ENCODE peak calls at places on chromosomes 5 and 9, in four cellular contexts. A is WTC11, N is HepG2, K is K562. V is an unnamed sample.

GRCh38 chr9:127194881-127195713 is 69.5 kb upstream of the GARNL3 start:
- DNase-seq in N (peak; percentile 79), K (peak; percentile 27), A (peak; percentile 39), V (no peak)

GRCh38 chr5:7742241-7742656 is 108.7 kb downstream of the CFAP90 start:
- DNase-seq in N (no peak), A (no peak), K (no peak), V (no peak)

GRCh38 chr5:179495906-179496455 is 54.4 kb upstream of the RUFY1 start:
- DNase-seq in K (no peak), A (no peak), N (no peak), V (no peak)

GRCh38 chr9:87799503-87799902 is 73.6 kb downstream of the CTSL start:
- DNase-seq in N (no peak), A (no peak), K (no peak), V (no peak)

GRCh38 chr5:13478831-13479465 is 465.5 kb downstream of the DNAH5 start:
- DNase-seq in K (peak; percentile 11), A (peak; percentile 32), N (peak; percentile 24), V (no peak)

GRCh38 chr5:1660037-1660400 is 136.3 kb upstream of the LPCAT1 start:
- DNase-seq in A (no peak), K (no peak), N (no peak), V (no peak)

GRCh38 chr9:96618209-96619108 is 1.2 kb downstream of the CDC14B start:
- DNase-seq in N (peak; percentile 42), K (peak; percentile 52), A (peak; percentile 25), V (no peak)

GRCh38 chr5:157665467-157666085 is 5.8 kb upstream of the C5orf52 start:
- DNase-seq in K (no peak), N (peak; percentile 12), A (no peak), V (no peak)

GRCh38 chr9:129038109-129038852 is 1.9 kb downstream of the MIGA2 start:
- DNase-seq in K (peak; percentile 17), A (no peak), N (peak; percentile 62), V (no peak)

GRCh38 chr9:117414906-117415583 is at the start of gene ASTN2:
- DNase-seq in K (no peak), N (no peak), A (peak; percentile 66), V (no peak)

DNA sequence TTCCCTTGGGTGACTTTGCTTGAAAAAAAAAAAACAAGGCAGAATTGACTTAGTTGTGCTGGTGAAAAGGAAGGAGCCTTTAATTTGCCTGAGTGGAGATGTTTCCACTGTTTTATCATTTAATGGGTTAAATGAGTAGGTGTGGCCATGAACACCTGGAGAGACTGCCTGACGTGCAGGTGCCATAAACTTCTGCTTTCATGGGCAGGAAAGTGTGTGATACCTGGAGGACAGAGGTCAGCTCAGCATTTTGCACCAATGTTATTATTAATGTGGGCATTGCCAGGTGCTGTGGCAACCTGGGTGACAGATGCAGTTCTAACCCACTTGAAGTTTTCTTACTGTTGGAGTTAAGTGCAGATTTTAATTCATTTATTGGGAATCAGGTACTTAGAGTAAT is 145.4 kb downstream of the CD180 start:
- DNase-seq in A (no peak), K (no peak), N (no peak), V (no peak)
- TF ChIP-seq CREB1 in A (no peak), K (no peak), N (no peak), V (no peak)

DNA sequence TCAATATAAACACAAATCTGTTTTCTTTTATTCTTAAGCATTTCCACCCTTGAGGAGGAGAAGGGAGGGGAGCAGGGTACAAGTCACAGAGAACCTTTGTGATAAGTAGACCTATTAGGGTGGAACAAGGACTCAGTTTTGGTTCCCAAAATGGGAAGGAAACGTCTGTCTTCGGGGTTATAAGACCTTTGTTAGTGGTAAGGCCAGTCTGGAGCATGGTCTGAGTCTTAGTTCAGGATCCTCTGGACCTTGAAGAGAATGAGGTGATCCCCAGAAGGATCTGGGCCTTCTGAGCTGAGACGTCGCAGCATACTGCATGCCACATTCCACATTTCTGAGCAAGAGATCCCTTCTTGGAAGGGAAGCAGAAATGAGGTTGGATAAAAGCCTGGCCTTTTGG is 37.2 kb downstream of the FAXDC2 start:
- DNase-seq in K (no peak), N (no peak), A (no peak), V (no peak)
- TF ChIP-seq ESRRA in K (no peak), N (no peak), A (no peak), V (no peak)

DNA sequence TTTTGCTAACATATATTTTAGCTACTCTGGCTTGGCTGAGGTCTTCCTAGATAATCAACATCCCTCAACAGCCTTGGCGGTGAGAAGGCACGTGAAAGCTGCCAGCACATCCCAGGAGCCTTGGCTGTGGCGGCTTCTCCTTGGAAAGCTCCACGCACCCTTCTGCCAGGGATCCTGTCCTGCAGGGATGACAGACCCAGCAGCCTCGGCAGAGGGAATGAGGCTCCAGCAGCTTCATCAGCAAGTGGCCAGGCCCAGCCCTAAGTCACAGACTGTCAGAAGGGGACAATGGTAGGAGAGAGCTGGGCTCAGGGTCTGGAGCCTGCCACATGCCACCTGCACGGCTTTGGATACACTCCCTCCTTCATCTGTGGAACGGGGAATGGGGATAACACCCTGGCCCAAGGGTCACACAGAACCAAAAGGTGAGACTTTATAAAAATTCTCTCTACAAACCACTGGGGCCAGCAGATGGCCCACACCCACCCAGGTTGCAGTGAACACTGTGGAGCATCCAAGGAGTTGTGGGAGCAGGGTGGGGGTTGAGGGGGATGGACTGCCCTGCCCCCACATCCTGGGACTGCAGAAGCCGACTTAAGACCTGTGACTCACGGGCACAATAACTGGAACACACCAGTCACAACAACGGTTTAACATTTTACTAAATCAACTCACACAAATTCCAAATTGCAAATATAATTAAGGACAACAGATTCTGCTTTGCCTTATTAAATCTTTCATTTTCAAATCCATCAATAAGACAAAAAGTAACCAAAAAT is 65.1 kb downstream of the MACROH2A1 start:
- DNase-seq in A (no peak), K (peak; percentile 35), N (no peak), V (no peak)
- TF ChIP-seq CREB1 in A (no peak), K (no peak), N (no peak), V (no peak)

GRCh38 chr9:33137781-33138264 is 29.3 kb downstream of the B4GALT1 start:
- DNase-seq in A (no peak), N (no peak), K (no peak), V (no peak)

GRCh38 chr9:33140406-33141360 is 26.5 kb downstream of the B4GALT1 start:
- DNase-seq in A (no peak), K (no peak), N (no peak), V (no peak)

GRCh38 chr9:33137271-33137670 is 29.9 kb downstream of the B4GALT1 start:
- DNase-seq in K (no peak), A (no peak), N (no peak), V (no peak)

GRCh38 chr9:33138768-33139167 is 28.4 kb downstream of the B4GALT1 start:
- DNase-seq in K (no peak), A (no peak), N (no peak), V (no peak)

GRCh38 chr9:33139421-33140228 is 27.5 kb downstream of the B4GALT1 start:
- DNase-seq in N (peak; percentile 88), K (no peak), A (no peak), V (no peak)
- TF ChIP-seq ESRRA in N (peak; percentile 85), K (no peak), A (no peak), V (no peak)

GRCh38 chr9:89839427-89839826 is 234.6 kb downstream of the GADD45G start:
- DNase-seq in A (no peak), K (no peak), N (no peak), V (no peak)
- TF ChIP-seq CREB1 in A (no peak), K (no peak), N (no peak), V (no peak)

GRCh38 chr5:138762110-138762509 is 8.9 kb downstream of the CTNNA1 start:
- DNase-seq in K (no peak), N (no peak), A (no peak), V (no peak)
- TF ChIP-seq ESRRA in K (no peak), N (no peak), A (no peak), V (no peak)

GRCh38 chr9:105921057-105921721 is 226.8 kb downstream of the TMEM38B start:
- DNase-seq in N (no peak), K (no peak), A (no peak), V (no peak)
- TF ChIP-seq CREB1 in N (no peak), K (no peak), A (no peak), V (no peak)

GRCh38 chr9:109016132-109016531 is 2.8 kb upstream of the CTNNAL1 start:
- DNase-seq in A (no peak), K (no peak), N (no peak), V (no peak)
- TF ChIP-seq ESRRA in A (no peak), K (no peak), N (no peak), V (no peak)

DNA sequence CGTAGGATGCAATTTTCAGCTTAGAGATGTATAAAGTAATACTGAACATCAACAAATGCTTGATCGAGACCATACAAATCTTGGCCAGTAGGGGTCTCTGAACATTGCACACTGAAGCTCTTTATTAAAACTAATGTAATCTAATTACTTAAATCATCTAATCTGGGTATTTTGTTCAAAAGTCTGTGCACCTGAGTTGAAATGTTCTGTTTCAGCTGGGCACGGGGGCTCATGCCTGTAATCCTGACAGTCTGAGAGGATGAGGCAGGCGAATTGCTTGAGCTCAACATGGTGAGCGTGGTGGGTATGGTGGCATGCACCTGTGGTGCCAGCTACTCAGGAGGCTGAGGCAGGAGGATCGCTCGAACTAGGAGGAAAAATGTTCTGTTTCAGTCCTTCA is 41.0 kb downstream of the ESM1 start:
- DNase-seq in K (peak; percentile 20), N (no peak), A (no peak), V (no peak)
- TF ChIP-seq CREB1 in K (no peak), N (no peak), A (no peak), V (no peak)

DNA sequence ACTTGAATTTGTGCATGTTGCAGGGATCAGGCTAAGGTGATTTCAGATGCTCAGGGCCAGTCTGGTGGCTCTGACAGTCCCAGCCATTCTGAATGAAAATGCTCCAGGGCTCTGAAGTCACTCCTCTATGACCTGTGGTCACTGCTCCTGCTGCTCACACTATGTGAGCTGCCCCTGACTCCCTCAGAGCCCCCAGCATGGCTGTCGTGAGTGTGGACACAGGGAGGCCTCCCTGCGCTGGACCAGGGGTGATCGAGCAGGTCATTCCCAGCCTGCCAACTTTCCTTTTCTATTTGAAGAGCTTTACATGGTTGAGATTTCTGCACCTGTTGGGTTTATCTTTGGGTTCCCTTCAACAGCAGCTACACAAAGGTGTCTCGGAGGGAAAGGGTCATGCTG is 74.5 kb downstream of the WNK2 start:
- DNase-seq in N (no peak), A (no peak), K (no peak), V (no peak)
- TF ChIP-seq ESRRA in N (no peak), A (no peak), K (no peak), V (no peak)

V was measured in GM12878.